ENCODE peak calls at places on chromosomes 11 and 22, in nine cellular contexts. C, A, B, I, N, G, F, P and Q are unnamed samples.

GRCh38 chr22:32325416-32325801 is 32.3 kb upstream of the RFPL3 start:
- DNase-seq in C (no peak), A (no peak), B (no peak), I (no peak), N (no peak), G (no peak), F (no peak), P (no peak), Q (no peak)

GRCh38 chr22:39221999-39222686 is 22.6 kb downstream of the PDGFB start:
- DNase-seq in C (no peak), A (no peak), B (no peak), I (no peak), N (no peak), G (no peak), F (no peak), P (no peak), Q (peak; percentile 57)

GRCh38 chr11:78083036-78083435 is 3.4 kb upstream of the NDUFC2 start:
- DNase-seq in C (no peak), A (no peak), B (no peak), I (no peak), N (no peak), G (no peak), F (no peak), P (no peak), Q (no peak)

GRCh38 chr22:35966314-35967045 is 62.1 kb downstream of the RBFOX2 start:
- DNase-seq in C (no peak), A (no peak), B (peak; percentile 35), I (no peak), N (no peak), G (no peak), F (no peak), P (no peak), Q (no peak)

GRCh38 chr11:68383976-68384501 is 71.6 kb downstream of the LRP5 start:
- DNase-seq in C (no peak), A (peak; percentile 21), B (peak; percentile 40), I (peak; percentile 53), N (peak; percentile 55), G (peak; percentile 48), F (peak; percentile 81), P (peak; percentile 67), Q (peak; percentile 51)

GRCh38 chr11:34256150-34256549 is 101.7 kb downstream of the ABTB2 start:
- DNase-seq in C (no peak), A (no peak), B (no peak), I (no peak), N (no peak), G (no peak), F (no peak), P (no peak), Q (no peak)

GRCh38 chr22:38213319-38214247 is 11.8 kb downstream of the MAFF start:
- DNase-seq in C (no peak), A (no peak), B (no peak), I (no peak), N (no peak), G (no peak), F (no peak), P (no peak), Q (no peak)

GRCh38 chr11:119788096-119788883 is 59.3 kb upstream of the NECTIN1 start:
- DNase-seq in C (no peak), A (no peak), B (no peak), I (no peak), N (no peak), G (no peak), F (no peak), P (no peak), Q (no peak)

GRCh38 chr11:39684155-39684554 is 1775.3 kb downstream of the LRRC4C start:
- DNase-seq in C (no peak), A (no peak), B (no peak), I (no peak), N (no peak), G (no peak), F (no peak), P (no peak), Q (no peak)

GRCh38 chr11:5600374-5600851 is 4.0 kb downstream of the TRIM6 start:
- DNase-seq in C (no peak), A (peak; percentile 19), B (peak; percentile 90), I (peak; percentile 80), N (peak; percentile 61), G (peak; percentile 50), F (peak; percentile 45), P (peak; percentile 51), Q (peak; percentile 77)

DNA sequence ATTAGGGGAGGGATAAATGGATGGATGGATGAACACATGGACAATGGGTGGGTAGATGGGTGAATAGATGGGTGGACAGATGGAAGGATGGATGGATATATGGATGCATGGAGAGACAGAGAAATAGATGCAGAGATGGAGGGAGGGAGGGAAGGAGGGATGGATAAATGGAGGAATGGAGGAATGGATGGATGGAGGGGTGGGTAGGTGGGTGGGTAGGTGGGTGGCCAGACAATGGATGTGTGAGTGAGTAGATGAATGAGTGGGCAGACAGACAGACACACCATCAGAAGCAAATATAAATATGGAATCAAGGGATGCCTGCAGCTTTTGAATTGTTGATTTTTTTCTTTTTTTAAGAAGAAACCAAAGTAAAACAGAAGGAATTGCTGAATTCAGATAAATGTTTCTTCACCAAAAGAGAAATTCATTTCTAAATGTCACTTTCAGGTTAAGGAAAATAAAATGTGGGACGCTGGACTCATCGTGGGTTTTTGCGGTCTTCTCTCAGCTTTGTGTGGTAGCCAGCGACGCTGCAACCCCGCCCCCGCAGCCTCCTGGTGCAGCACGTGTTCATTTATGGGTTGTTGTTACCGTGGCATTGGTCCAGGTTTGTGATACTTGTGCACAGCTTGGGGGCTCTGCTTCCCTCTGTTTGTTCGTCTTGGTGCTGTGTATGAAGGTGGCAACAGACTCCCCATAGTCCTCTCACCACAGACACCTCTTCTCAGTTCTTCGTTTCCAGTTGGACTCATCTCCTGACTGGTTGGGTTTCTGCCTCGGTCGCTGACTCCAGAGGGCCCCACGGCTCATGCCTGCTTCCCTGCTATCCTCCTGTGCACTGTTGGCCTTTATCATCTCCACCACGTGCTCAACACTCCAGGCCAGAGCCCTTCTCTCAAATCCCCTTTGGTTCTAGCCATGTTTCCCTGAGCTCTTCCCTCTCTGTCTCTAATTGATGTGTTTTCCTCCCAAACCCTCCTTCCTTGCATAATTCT is 76.4 kb downstream of the CDKN1C start:
- DNase-seq in C (no peak), A (no peak), B (no peak), I (no peak), N (no peak), G (no peak), F (no peak), P (peak; percentile 10), Q (no peak)
- H3K4me1 ChIP-seq in C (peaks cover 22% of the 10 kb centered on the region), A (no peaks in the 10 kb centered on the region), B (peaks cover 15% of the 10 kb centered on the region), I (peaks cover 6% of the 10 kb centered on the region), N (no peaks in the 10 kb centered on the region), G (peaks cover 32% of the 10 kb centered on the region), F (peaks cover 19% of the 10 kb centered on the region), P (peaks cover 8% of the 10 kb centered on the region), Q (peaks cover 32% of the 10 kb centered on the region)

DNA sequence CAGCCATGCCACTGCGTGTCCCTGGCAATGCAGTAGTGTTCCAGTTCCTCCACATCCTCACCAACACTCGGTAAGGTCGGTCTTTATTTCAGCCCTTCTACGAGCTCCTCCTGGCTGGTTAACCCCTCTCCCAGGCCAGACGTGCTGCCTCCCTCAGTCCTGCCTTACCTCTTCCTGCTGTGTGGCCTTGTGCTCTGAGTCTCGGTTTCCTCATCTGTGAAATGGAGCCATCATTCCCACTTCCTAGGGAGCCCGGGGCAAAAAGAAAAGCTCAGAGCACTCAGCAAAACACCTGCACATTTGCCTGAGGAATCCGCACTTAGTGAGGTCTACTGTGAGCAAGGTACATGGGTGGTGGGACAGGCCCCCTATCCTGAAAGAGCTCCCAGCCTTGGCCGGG is 9.8 kb downstream of the TP53I11 start:
- DNase-seq in C (no peak), A (no peak), B (no peak), I (no peak), N (no peak), G (no peak), F (no peak), P (no peak), Q (no peak)
- H3K4me1 ChIP-seq in C (peaks cover 8% of the 10 kb centered on the region), A (peaks cover 6% of the 10 kb centered on the region), B (no peaks in the 10 kb centered on the region), I (peaks cover 10% of the 10 kb centered on the region), N (peaks cover 6% of the 10 kb centered on the region), G (no peaks in the 10 kb centered on the region), F (no peaks in the 10 kb centered on the region), P (peaks cover 10% of the 10 kb centered on the region), Q (peaks cover 48% of the 10 kb centered on the region)

GRCh38 chr11:72744474-72744873 is 7.7 kb downstream of the ARAP1 start:
- DNase-seq in C (no peak), A (no peak), B (no peak), I (no peak), N (no peak), G (no peak), F (no peak), P (no peak), Q (no peak)
- H3K4me1 ChIP-seq in C (no peaks in the 10 kb centered on the region), A (peaks cover 7% of the 10 kb centered on the region), B (peaks cover 13% of the 10 kb centered on the region), I (peaks cover 47% of the 10 kb centered on the region), N (peaks cover 24% of the 10 kb centered on the region), G (peaks cover 65% of the 10 kb centered on the region), F (peaks cover 70% of the 10 kb centered on the region), P (peaks cover 10% of the 10 kb centered on the region), Q (peaks cover 84% of the 10 kb centered on the region)

DNA sequence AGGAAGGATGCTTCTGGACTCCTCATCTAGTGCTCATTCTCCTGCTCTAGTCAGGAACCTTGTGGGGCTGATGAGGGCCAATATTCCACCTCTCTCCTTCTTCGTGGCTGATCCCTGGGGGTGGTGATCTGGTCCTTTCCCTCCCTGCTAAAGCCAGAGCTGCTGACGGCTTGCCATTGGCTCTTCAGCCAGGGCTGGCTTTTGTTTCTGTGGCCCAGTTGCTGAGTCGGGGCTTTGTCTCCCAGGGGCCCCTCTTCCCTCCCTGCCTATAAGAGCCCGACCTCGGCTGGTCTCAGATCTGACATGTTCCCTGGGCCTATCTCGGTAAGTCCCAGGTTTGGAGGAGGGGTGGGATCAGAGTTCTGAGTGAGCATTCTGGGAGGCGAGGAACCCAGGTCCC is at the start of gene CRYBA4:
- DNase-seq in C (no peak), A (no peak), B (no peak), I (no peak), N (no peak), G (no peak), F (no peak), P (no peak), Q (no peak)
- H3K4me1 ChIP-seq in C (no peaks in the 10 kb centered on the region), A (no peaks in the 10 kb centered on the region), B (no peaks in the 10 kb centered on the region), I (no peaks in the 10 kb centered on the region), N (no peaks in the 10 kb centered on the region), G (peaks cover 7% of the 10 kb centered on the region), F (peaks cover 43% of the 10 kb centered on the region), P (no peaks in the 10 kb centered on the region), Q (no peaks in the 10 kb centered on the region)

GRCh38 chr22:26574001-26574723 is 15.8 kb downstream of the TPST2 start:
- DNase-seq in C (no peak), A (no peak), B (no peak), I (no peak), N (no peak), G (no peak), F (no peak), P (no peak), Q (no peak)

GRCh38 chr22:26580240-26580962 is 9.5 kb downstream of the TPST2 start:
- DNase-seq in C (no peak), A (no peak), B (no peak), I (no peak), N (no peak), G (no peak), F (no peak), P (no peak), Q (no peak)

GRCh38 chr22:26579331-26579886 is 10.5 kb downstream of the TPST2 start:
- DNase-seq in C (no peak), A (peak; percentile 27), B (no peak), I (peak; percentile 87), N (peak; percentile 48), G (peak; percentile 50), F (no peak), P (no peak), Q (peak; percentile 87)

GRCh38 chr22:26576026-26576680 is 13.8 kb downstream of the TPST2 start:
- DNase-seq in C (no peak), A (no peak), B (peak; percentile 39), I (no peak), N (no peak), G (no peak), F (no peak), P (no peak), Q (no peak)

GRCh38 chr22:26577081-26577480 is 12.9 kb downstream of the TPST2 start:
- DNase-seq in C (no peak), A (no peak), B (no peak), I (no peak), N (no peak), G (no peak), F (no peak), P (no peak), Q (no peak)
- H3K4me1 ChIP-seq in C (no peaks in the 10 kb centered on the region), A (peaks cover 19% of the 10 kb centered on the region), B (peaks cover 5% of the 10 kb centered on the region), I (peaks cover 29% of the 10 kb centered on the region), N (peaks cover 47% of the 10 kb centered on the region), G (peaks cover 80% of the 10 kb centered on the region), F (peaks cover 24% of the 10 kb centered on the region), P (peaks cover 39% of the 10 kb centered on the region), Q (peaks cover 5% of the 10 kb centered on the region)